ENCODE peak calls at places on chromosomes 11 and 22, in five cellular contexts. G, J, R, Y and B are unnamed samples.
A peak's percentile ranks its signal among the peaks of the same experiment; 100 is the strongest.

GRCh38 chr11:66889974-66890373 is 33.1 kb downstream of the LRFN4 start:
- DNase-seq in Y (no peak), R (no peak), J (no peak), G (no peak), B (no peak)

GRCh38 chr22:24430431-24431308 is 3.3 kb downstream of the ADORA2A start:
- DNase-seq in Y (no peak), R (peak; percentile 64), J (no peak), G (no peak), B (no peak)

GRCh38 chr11:8056810-8057463 is 24.1 kb upstream of the TUB start:
- DNase-seq in Y (peak; percentile 26), J (peak; percentile 52), R (peak; percentile 95), G (no peak), B (peak; percentile 88)

GRCh38 chr22:47129902-47130301 is 367.5 kb downstream of the TBC1D22A start:
- DNase-seq in R (no peak), Y (peak; percentile 70), G (no peak), J (no peak), B (no peak)

GRCh38 chr11:8342821-8343681 is 79.4 kb upstream of the LMO1 start:
- DNase-seq in Y (no peak), R (no peak), G (no peak), J (no peak), B (no peak)

GRCh38 chr22:38866399-38867123 is 5.5 kb downstream of the CBX6 start:
- DNase-seq in R (peak; percentile 64), G (no peak), Y (no peak), J (no peak), B (peak; percentile 62)

GRCh38 chr11:7480132-7480531 is 5.2 kb upstream of the OLFML1 start:
- DNase-seq in G (no peak), Y (no peak), J (no peak), R (no peak), B (no peak)

GRCh38 chr11:109426442-109426841 is 4.5 kb downstream of the C11orf87 start:
- DNase-seq in J (no peak), R (no peak), G (no peak), Y (no peak), B (no peak)

GRCh38 chr11:69297926-69298777 is 4.2 kb downstream of the MYEOV start:
- DNase-seq in G (peak; percentile 76), R (peak; percentile 83), J (peak; percentile 54), Y (peak; percentile 82), B (peak; percentile 87)

GRCh38 chr11:125433454-125434121 is 62.5 kb downstream of the FEZ1 start:
- DNase-seq in R (no peak), Y (peak; percentile 29), G (peak; percentile 45), J (no peak), B (no peak)

GRCh38 chr11:27757953-27758352 is 57.7 kb upstream of the BDNF start:
- DNase-seq in J (no peak), R (no peak), G (no peak), Y (no peak), B (no peak)

GRCh38 chr11:120667281-120667680 is 155.7 kb downstream of the GRIK4 start:
- DNase-seq in J (no peak), Y (no peak), G (no peak), R (no peak), B (no peak)

GRCh38 chr11:35927730-35928129 is 16.1 kb upstream of the LDLRAD3 start:
- DNase-seq in R (peak; percentile 87), J (peak; percentile 36), Y (peak; percentile 46), G (peak; percentile 34), B (peak; percentile 87)

GRCh38 chr22:35076648-35077047 is 10.7 kb downstream of the ISX start:
- DNase-seq in R (no peak), Y (no peak), G (no peak), J (no peak), B (no peak)

GRCh38 chr22:49208768-49209252 is 618.9 kb downstream of the BRD1 start:
- DNase-seq in G (no peak), Y (peak; percentile 9), R (peak; percentile 20), J (no peak), B (peak; percentile 62)

GRCh38 chr11:111541209-111542061 is 915 bp downstream of the LAYN start:
- DNase-seq in Y (no peak), R (peak; percentile 88), G (no peak), J (no peak), B (no peak)

GRCh38 chr22:49968831-49969661 is 8.5 kb downstream of the PIM3 start:
- DNase-seq in G (no peak), J (no peak), R (peak; percentile 71), Y (peak; percentile 27), B (peak; percentile 74)

GRCh38 chr11:13055200-13055599 is 46.1 kb downstream of the RASSF10 start:
- DNase-seq in J (no peak), R (no peak), G (no peak), Y (no peak), B (no peak)

DNA sequence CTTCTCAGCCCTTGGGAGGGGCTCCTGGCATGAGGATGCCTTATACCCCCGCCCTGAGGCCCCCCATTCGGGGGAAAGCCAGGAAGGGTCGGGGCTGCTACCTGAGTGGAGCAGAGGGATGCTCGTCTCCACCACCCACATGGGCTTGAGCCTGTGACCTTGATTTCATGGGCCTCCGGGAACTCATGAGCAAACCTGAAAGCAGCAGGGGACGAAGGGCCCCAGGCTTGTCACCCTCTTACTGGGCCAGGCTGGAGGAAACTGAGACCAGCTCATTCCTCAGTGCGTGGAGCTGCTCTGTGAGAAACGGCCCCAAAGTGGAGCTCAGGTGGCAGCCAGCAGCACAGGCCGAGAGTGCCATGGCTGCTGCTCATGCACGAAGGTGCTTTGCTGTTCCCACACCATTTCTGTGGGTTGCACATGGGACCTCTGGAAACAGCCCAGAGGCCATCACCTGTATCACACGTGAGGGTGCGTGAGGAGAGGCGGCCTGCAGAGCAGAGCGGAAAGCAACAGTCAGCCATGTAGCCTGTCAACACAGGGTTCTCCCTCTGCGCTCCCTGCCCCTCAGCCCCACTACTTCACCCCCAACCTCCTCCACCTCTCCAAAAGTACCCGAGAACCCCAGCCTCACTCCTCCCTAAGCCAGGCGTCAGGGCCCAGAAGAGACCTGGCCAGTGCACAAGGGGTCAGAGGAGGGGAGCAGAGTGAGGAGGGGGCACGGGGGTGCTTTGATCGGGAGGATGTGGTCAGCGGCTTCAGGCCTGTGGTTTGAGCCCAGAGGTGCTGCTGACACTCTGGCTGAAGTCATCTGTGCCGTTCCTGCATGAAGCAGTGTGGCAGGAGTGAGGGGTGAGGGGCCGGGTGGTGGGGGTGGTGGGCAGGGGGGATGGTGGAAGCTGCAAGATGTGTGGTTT is 14.2 kb upstream of the IL2RB start:
- DNase-seq in Y (no peak), J (no peak), G (no peak), R (no peak), B (no peak)
- TF ChIP-seq EP300 in Y (no peak), J (no peak), G (no peak), R (no peak), B (no peak)

GRCh38 chr11:64253043-64253442 is 1.7 kb downstream of the PLCB3 start:
- DNase-seq in Y (no peak), G (no peak), R (no peak), J (no peak), B (no peak)

GRCh38 chr11:64254326-64254725 is 3.0 kb downstream of the PLCB3 start:
- DNase-seq in G (no peak), Y (no peak), R (no peak), J (no peak), B (no peak)

GRCh38 chr11:64251722-64251985 is 324 bp downstream of the PLCB3 start:
- DNase-seq in J (no peak), G (no peak), Y (no peak), R (no peak), B (no peak)

GRCh38 chr11:64251986-64252837 is 882 bp downstream of the PLCB3 start:
- DNase-seq in G (peak; percentile 69), Y (peak; percentile 78), R (peak; percentile 77), J (no peak), B (no peak)

GRCh38 chr11:64253481-64253880 is 2.2 kb downstream of the PLCB3 start:
- DNase-seq in Y (no peak), G (no peak), J (no peak), R (no peak), B (no peak)
- H3K4me1 ChIP-seq in Y (peaks cover 39% of the 10 kb centered on the region), G (peaks cover 24% of the 10 kb centered on the region), J (no peaks in the 10 kb centered on the region), R (peaks cover 29% of the 10 kb centered on the region), B (peaks cover 33% of the 10 kb centered on the region)

GRCh38 chr22:27719033-27719341 is 82.6 kb downstream of the MN1 start:
- DNase-seq in G (no peak), J (no peak), Y (no peak), R (no peak), B (no peak)
- TF ChIP-seq EP300 in G (no peak), J (no peak), Y (no peak), R (no peak), B (no peak)

GRCh38 chr22:48175721-48176120 is 1413.3 kb downstream of the TBC1D22A start:
- DNase-seq in R (no peak), J (no peak), G (no peak), Y (no peak), B (peak; percentile 18)
- H3K4me1 ChIP-seq in R (no peaks in the 10 kb centered on the region), J (no peaks in the 10 kb centered on the region), G (no peaks in the 10 kb centered on the region), Y (no peaks in the 10 kb centered on the region), B (peaks cover 9% of the 10 kb centered on the region)

GRCh38 chr11:119584193-119585037 is 144.6 kb downstream of the NECTIN1 start:
- DNase-seq in J (no peak), Y (peak; percentile 60), G (peak; percentile 28), R (peak; percentile 68), B (no peak)
- TF ChIP-seq EP300 in J (no peak), Y (no peak), G (no peak), R (no peak), B (no peak)

GRCh38 chr11:122750047-122750446 is 88.3 kb upstream of the CRTAM start:
- DNase-seq in J (no peak), R (peak; percentile 33), G (no peak), Y (no peak), B (no peak)
- H3K4me1 ChIP-seq in J (no peaks in the 10 kb centered on the region), R (peaks cover 29% of the 10 kb centered on the region), G (peaks cover 16% of the 10 kb centered on the region), Y (peaks cover 23% of the 10 kb centered on the region), B (peaks cover 9% of the 10 kb centered on the region)